ENCODE peak calls at places on chromosome 19, in eight cellular contexts. One of them, this sample, is unnamed. For H3K4me1, the result is how much of the 10 kb centered on the place peaks cover.

GRCh38 chr19:35615036-35615435 is 2.5 kb downstream of the HAUS5 start:
- DNase-seq in left ventricle myocardium inferior: no peak
- DNase-seq in left lung: no peak
- DNase-seq in astrocyte: no peak
- DNase-seq in stomach: no peak
- DNase-seq in gastrocnemius medialis: no peak
- DNase-seq in A549: no peak
- DNase-seq in tibial nerve: no peak
- DNase-seq in this sample: no peak

GRCh38 chr19:8494158-8494557 is 8.3 kb downstream of the PRAM1 start:
- DNase-seq in left ventricle myocardium inferior: no peak
- DNase-seq in left lung: peak
- DNase-seq in astrocyte: no peak
- DNase-seq in stomach: no peak
- DNase-seq in gastrocnemius medialis: no peak
- DNase-seq in A549: no peak
- DNase-seq in tibial nerve: no peak
- DNase-seq in this sample: no peak

GRCh38 chr19:47232422-47233211 is 1.6 kb upstream of the BBC3 start:
- DNase-seq in left ventricle myocardium inferior: no peak
- DNase-seq in left lung: no peak
- DNase-seq in astrocyte: peak
- DNase-seq in stomach: no peak
- DNase-seq in gastrocnemius medialis: no peak
- DNase-seq in A549: no peak
- DNase-seq in tibial nerve: no peak
- DNase-seq in this sample: no peak

GRCh38 chr19:739998-740715 is 10.8 kb upstream of the MISP start:
- DNase-seq in left ventricle myocardium inferior: no peak
- DNase-seq in left lung: no peak
- DNase-seq in astrocyte: no peak
- DNase-seq in stomach: no peak
- DNase-seq in gastrocnemius medialis: no peak
- DNase-seq in A549: no peak
- DNase-seq in tibial nerve: no peak
- DNase-seq in this sample: no peak

GRCh38 chr19:927044-927706 is 1.3 kb downstream of the ARID3A start:
- DNase-seq in left ventricle myocardium inferior: peak
- DNase-seq in left lung: peak
- DNase-seq in astrocyte: no peak
- DNase-seq in stomach: peak
- DNase-seq in gastrocnemius medialis: peak
- DNase-seq in A549: no peak
- DNase-seq in tibial nerve: peak
- DNase-seq in this sample: peak

GRCh38 chr19:54207908-54208783 is 7.5 kb downstream of the RPS9 start:
- DNase-seq in left ventricle myocardium inferior: peak
- DNase-seq in left lung: peak
- DNase-seq in astrocyte: peak
- DNase-seq in stomach: peak
- DNase-seq in gastrocnemius medialis: peak
- DNase-seq in A549: no peak
- DNase-seq in tibial nerve: no peak
- DNase-seq in this sample: peak

GRCh38 chr19:35459414-35460082 is 11.5 kb downstream of the FFAR2 start:
- DNase-seq in left ventricle myocardium inferior: peak
- DNase-seq in left lung: no peak
- DNase-seq in astrocyte: no peak
- DNase-seq in stomach: peak
- DNase-seq in gastrocnemius medialis: no peak
- DNase-seq in A549: no peak
- DNase-seq in tibial nerve: no peak
- DNase-seq in this sample: no peak

GRCh38 chr19:37691881-37692504 is 27.6 kb downstream of the ZNF607 start:
- DNase-seq in left ventricle myocardium inferior: peak
- DNase-seq in left lung: peak
- DNase-seq in astrocyte: peak
- DNase-seq in stomach: peak
- DNase-seq in gastrocnemius medialis: peak
- DNase-seq in A549: no peak
- DNase-seq in tibial nerve: peak
- DNase-seq in this sample: peak

GRCh38 chr19:13541554-13541953 is 35.3 kb upstream of the CACNA1A start:
- DNase-seq in left ventricle myocardium inferior: no peak
- DNase-seq in left lung: no peak
- DNase-seq in astrocyte: no peak
- DNase-seq in stomach: no peak
- DNase-seq in gastrocnemius medialis: no peak
- DNase-seq in A549: no peak
- DNase-seq in tibial nerve: no peak
- DNase-seq in this sample: no peak

GRCh38 chr19:6952956-6953355 is 65.6 kb downstream of the ADGRE1 start:
- DNase-seq in left ventricle myocardium inferior: no peak
- DNase-seq in left lung: no peak
- DNase-seq in astrocyte: no peak
- DNase-seq in stomach: no peak
- DNase-seq in gastrocnemius medialis: no peak
- DNase-seq in A549: no peak
- DNase-seq in tibial nerve: no peak
- DNase-seq in this sample: no peak

GRCh38 chr19:46787331-46788100 is 878 bp downstream of the SLC1A5 start:
- DNase-seq in left ventricle myocardium inferior: peak
- DNase-seq in left lung: peak
- DNase-seq in astrocyte: peak
- DNase-seq in stomach: peak
- DNase-seq in gastrocnemius medialis: peak
- DNase-seq in A549: peak
- DNase-seq in tibial nerve: peak
- DNase-seq in this sample: peak

GRCh38 chr19:50496189-50497029 is 14.6 kb downstream of the JOSD2 start:
- DNase-seq in left ventricle myocardium inferior: peak
- DNase-seq in left lung: peak
- DNase-seq in astrocyte: no peak
- DNase-seq in stomach: no peak
- DNase-seq in gastrocnemius medialis: peak
- DNase-seq in A549: no peak
- DNase-seq in tibial nerve: no peak
- DNase-seq in this sample: no peak

GRCh38 chr19:6014551-6015135 is 36.7 kb upstream of the RANBP3 start:
- DNase-seq in left ventricle myocardium inferior: no peak
- DNase-seq in left lung: peak
- DNase-seq in astrocyte: no peak
- DNase-seq in stomach: no peak
- DNase-seq in gastrocnemius medialis: no peak
- DNase-seq in A549: no peak
- DNase-seq in tibial nerve: no peak
- DNase-seq in this sample: no peak

GRCh38 chr19:50629801-50630200 is 9.9 kb downstream of the SYT3 start:
- DNase-seq in left ventricle myocardium inferior: no peak
- DNase-seq in left lung: no peak
- DNase-seq in astrocyte: no peak
- DNase-seq in stomach: no peak
- DNase-seq in gastrocnemius medialis: no peak
- DNase-seq in A549: no peak
- DNase-seq in tibial nerve: no peak
- DNase-seq in this sample: no peak

GRCh38 chr19:38445362-38445761 is 11.9 kb downstream of the RYR1 start:
- DNase-seq in left ventricle myocardium inferior: no peak
- DNase-seq in left lung: no peak
- DNase-seq in astrocyte: no peak
- DNase-seq in stomach: no peak
- DNase-seq in gastrocnemius medialis: no peak
- DNase-seq in A549: no peak
- DNase-seq in tibial nerve: no peak
- DNase-seq in this sample: no peak

GRCh38 chr19:45884682-45885555 is 1.0 kb downstream of the IRF2BP1 start:
- DNase-seq in left ventricle myocardium inferior: no peak
- DNase-seq in left lung: peak
- DNase-seq in astrocyte: no peak
- DNase-seq in stomach: peak
- DNase-seq in gastrocnemius medialis: no peak
- DNase-seq in A549: no peak
- DNase-seq in tibial nerve: no peak
- DNase-seq in this sample: no peak

GRCh38 chr19:32223595-32224370 is 121.6 kb upstream of the ZNF507 start:
- DNase-seq in left ventricle myocardium inferior: no peak
- DNase-seq in left lung: no peak
- DNase-seq in astrocyte: no peak
- DNase-seq in stomach: no peak
- DNase-seq in gastrocnemius medialis: no peak
- DNase-seq in A549: no peak
- DNase-seq in tibial nerve: no peak
- DNase-seq in this sample: no peak

GRCh38 chr19:17580470-17581000 is 25.1 kb downstream of the COLGALT1 start:
- DNase-seq in left ventricle myocardium inferior: no peak
- DNase-seq in left lung: no peak
- DNase-seq in astrocyte: no peak
- DNase-seq in stomach: no peak
- DNase-seq in gastrocnemius medialis: no peak
- DNase-seq in A549: no peak
- DNase-seq in tibial nerve: no peak
- DNase-seq in this sample: no peak
- TF ChIP-seq CTCF in left ventricle myocardium inferior: no peak
- TF ChIP-seq CTCF in left lung: no peak
- TF ChIP-seq CTCF in astrocyte: no peak
- TF ChIP-seq CTCF in stomach: no peak
- TF ChIP-seq CTCF in gastrocnemius medialis: no peak
- TF ChIP-seq CTCF in A549: no peak
- TF ChIP-seq CTCF in tibial nerve: no peak
- TF ChIP-seq CTCF in this sample: no peak

DNA sequence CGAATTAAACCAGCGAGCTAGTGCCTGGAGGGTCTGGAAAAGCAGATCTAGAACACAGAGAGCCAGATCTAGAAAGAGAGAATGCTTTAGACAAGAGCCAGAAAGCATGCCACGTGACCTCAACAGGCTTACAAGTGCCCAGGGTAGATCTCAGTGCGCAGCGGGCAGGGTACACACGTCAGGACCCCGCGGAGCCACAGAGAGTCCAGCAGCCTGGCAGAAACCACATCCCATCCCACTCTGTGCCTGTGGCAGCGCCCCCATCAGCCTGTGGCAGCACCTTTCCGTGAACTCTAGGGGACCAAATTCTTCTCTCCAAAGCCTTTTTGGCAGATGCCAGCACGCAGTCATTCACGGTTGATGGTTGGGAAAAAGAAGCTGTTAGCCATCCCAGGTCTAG is 5.9 kb downstream of the ARHGEF1 start:
- DNase-seq in left ventricle myocardium inferior: no peak
- DNase-seq in left lung: peak
- DNase-seq in astrocyte: no peak
- DNase-seq in stomach: no peak
- DNase-seq in gastrocnemius medialis: no peak
- DNase-seq in A549: no peak
- DNase-seq in tibial nerve: no peak
- DNase-seq in this sample: no peak
- H3K4me1 ChIP-seq in left ventricle myocardium inferior: under half
- H3K4me1 ChIP-seq in left lung: under half
- H3K4me1 ChIP-seq in astrocyte: under half
- H3K4me1 ChIP-seq in stomach: under half
- H3K4me1 ChIP-seq in gastrocnemius medialis: under half
- H3K4me1 ChIP-seq in A549: under half
- H3K4me1 ChIP-seq in tibial nerve: under half
- H3K4me1 ChIP-seq in this sample: under half

GRCh38 chr19:39846176-39846677 is at the start of gene FBL:
- DNase-seq in left ventricle myocardium inferior: peak
- DNase-seq in left lung: peak
- DNase-seq in astrocyte: peak
- DNase-seq in stomach: peak
- DNase-seq in gastrocnemius medialis: peak
- DNase-seq in A549: peak
- DNase-seq in tibial nerve: peak
- DNase-seq in this sample: peak

GRCh38 chr19:39845172-39845571 is 1.0 kb downstream of the FBL start:
- DNase-seq in left ventricle myocardium inferior: no peak
- DNase-seq in left lung: no peak
- DNase-seq in astrocyte: no peak
- DNase-seq in stomach: no peak
- DNase-seq in gastrocnemius medialis: no peak
- DNase-seq in A549: no peak
- DNase-seq in tibial nerve: no peak
- DNase-seq in this sample: no peak

GRCh38 chr19:39842693-39843435 is 3.3 kb downstream of the FBL start:
- DNase-seq in left ventricle myocardium inferior: no peak
- DNase-seq in left lung: no peak
- DNase-seq in astrocyte: no peak
- DNase-seq in stomach: no peak
- DNase-seq in gastrocnemius medialis: no peak
- DNase-seq in A549: no peak
- DNase-seq in tibial nerve: no peak
- DNase-seq in this sample: no peak

GRCh38 chr19:39845621-39846175 is 481 bp downstream of the FBL start:
- DNase-seq in left ventricle myocardium inferior: no peak
- DNase-seq in left lung: no peak
- DNase-seq in astrocyte: no peak
- DNase-seq in stomach: no peak
- DNase-seq in gastrocnemius medialis: no peak
- DNase-seq in A549: peak
- DNase-seq in tibial nerve: no peak
- DNase-seq in this sample: no peak

GRCh38 chr19:39843919-39844793 is 2.0 kb downstream of the FBL start:
- DNase-seq in left ventricle myocardium inferior: no peak
- DNase-seq in left lung: no peak
- DNase-seq in astrocyte: peak
- DNase-seq in stomach: no peak
- DNase-seq in gastrocnemius medialis: no peak
- DNase-seq in A549: peak
- DNase-seq in tibial nerve: no peak
- DNase-seq in this sample: no peak
- H3K4me3 ChIP-seq in left ventricle myocardium inferior: peak
- H3K4me3 ChIP-seq in left lung: no peak
- H3K4me3 ChIP-seq in astrocyte: peak
- H3K4me3 ChIP-seq in stomach: peak
- H3K4me3 ChIP-seq in gastrocnemius medialis: no peak
- H3K4me3 ChIP-seq in A549: peak
- H3K4me3 ChIP-seq in tibial nerve: no peak
- H3K4me3 ChIP-seq in this sample: no peak

GRCh38 chr19:40668991-40669614 is 21.3 kb downstream of the NUMBL start:
- DNase-seq in left ventricle myocardium inferior: no peak
- DNase-seq in left lung: no peak
- DNase-seq in astrocyte: no peak
- DNase-seq in stomach: no peak
- DNase-seq in gastrocnemius medialis: no peak
- DNase-seq in A549: no peak
- DNase-seq in tibial nerve: no peak
- DNase-seq in this sample: no peak

GRCh38 chr19:40672573-40673299 is 17.7 kb downstream of the NUMBL start:
- DNase-seq in left ventricle myocardium inferior: no peak
- DNase-seq in left lung: no peak
- DNase-seq in astrocyte: no peak
- DNase-seq in stomach: no peak
- DNase-seq in gastrocnemius medialis: no peak
- DNase-seq in A549: no peak
- DNase-seq in tibial nerve: no peak
- DNase-seq in this sample: no peak

GRCh38 chr19:40673377-40673776 is 17.1 kb downstream of the NUMBL start:
- DNase-seq in left ventricle myocardium inferior: no peak
- DNase-seq in left lung: no peak
- DNase-seq in astrocyte: no peak
- DNase-seq in stomach: no peak
- DNase-seq in gastrocnemius medialis: no peak
- DNase-seq in A549: no peak
- DNase-seq in tibial nerve: no peak
- DNase-seq in this sample: no peak

GRCh38 chr19:40672038-40672437 is 18.4 kb downstream of the NUMBL start:
- DNase-seq in left ventricle myocardium inferior: no peak
- DNase-seq in left lung: no peak
- DNase-seq in astrocyte: no peak
- DNase-seq in stomach: no peak
- DNase-seq in gastrocnemius medialis: no peak
- DNase-seq in A549: no peak
- DNase-seq in tibial nerve: no peak
- DNase-seq in this sample: no peak

GRCh38 chr19:40671404-40671803 is 19.0 kb downstream of the NUMBL start:
- DNase-seq in left ventricle myocardium inferior: peak
- DNase-seq in left lung: no peak
- DNase-seq in astrocyte: no peak
- DNase-seq in stomach: no peak
- DNase-seq in gastrocnemius medialis: no peak
- DNase-seq in A549: no peak
- DNase-seq in tibial nerve: no peak
- DNase-seq in this sample: no peak
- TF ChIP-seq CTCF in left ventricle myocardium inferior: no peak
- TF ChIP-seq CTCF in left lung: no peak
- TF ChIP-seq CTCF in astrocyte: no peak
- TF ChIP-seq CTCF in stomach: no peak
- TF ChIP-seq CTCF in gastrocnemius medialis: no peak
- TF ChIP-seq CTCF in A549: no peak
- TF ChIP-seq CTCF in tibial nerve: no peak
- TF ChIP-seq CTCF in this sample: no peak